ENCODE peak calls at places on chromosomes 6 and 20, in four cellular contexts. One of them, this sample, is unnamed.

GRCh38 chr6:168164462-168165061 is 85.5 kb upstream of the FRMD1 start:
- DNase-seq in brain microvascular endothelial cell: no peak
- DNase-seq in psoas muscle: no peak
- DNase-seq in neuronal stem cell: no peak
- DNase-seq in this sample: no peak

GRCh38 chr6:150048099-150048498 is 20.8 kb downstream of the ULBP3 start:
- DNase-seq in brain microvascular endothelial cell: no peak
- DNase-seq in psoas muscle: no peak
- DNase-seq in neuronal stem cell: no peak
- DNase-seq in this sample: no peak

GRCh38 chr20:38454556-38455473 is 17.8 kb upstream of the RALGAPB start:
- DNase-seq in brain microvascular endothelial cell: no peak
- DNase-seq in psoas muscle: no peak
- DNase-seq in neuronal stem cell: no peak
- DNase-seq in this sample: no peak

GRCh38 chr6:112223070-112223861 is 31.1 kb downstream of the LAMA4 start:
- DNase-seq in brain microvascular endothelial cell: peak; percentile 59
- DNase-seq in psoas muscle: no peak
- DNase-seq in neuronal stem cell: no peak
- DNase-seq in this sample: no peak

GRCh38 chr6:83065511-83066192 is at the start of gene UBE3D:
- DNase-seq in brain microvascular endothelial cell: peak; percentile 66
- DNase-seq in psoas muscle: peak; percentile 95
- DNase-seq in neuronal stem cell: peak; percentile 85
- DNase-seq in this sample: peak; percentile 56

GRCh38 chr6:27138837-27139752 is 108.4 kb upstream of the PRSS16 start:
- DNase-seq in brain microvascular endothelial cell: peak; percentile 9
- DNase-seq in psoas muscle: peak; percentile 60
- DNase-seq in neuronal stem cell: peak; percentile 72
- DNase-seq in this sample: no peak

GRCh38 chr6:93424303-93425064 is 5.1 kb upstream of the EPHA7 start:
- DNase-seq in brain microvascular endothelial cell: no peak
- DNase-seq in psoas muscle: no peak
- DNase-seq in neuronal stem cell: no peak
- DNase-seq in this sample: peak; percentile 19

GRCh38 chr6:36596359-36596758 is 2.2 kb downstream of the SRSF3 start:
- DNase-seq in brain microvascular endothelial cell: no peak
- DNase-seq in psoas muscle: no peak
- DNase-seq in neuronal stem cell: no peak
- DNase-seq in this sample: no peak

GRCh38 chr6:35485402-35485877 is 11.4 kb downstream of the TEAD3 start:
- DNase-seq in brain microvascular endothelial cell: no peak
- DNase-seq in psoas muscle: peak; percentile 46
- DNase-seq in neuronal stem cell: peak; percentile 67
- DNase-seq in this sample: peak; percentile 54

GRCh38 chr6:127148511-127148910 is 30.0 kb downstream of the RSPO3 start:
- DNase-seq in brain microvascular endothelial cell: no peak
- DNase-seq in psoas muscle: peak; percentile 50
- DNase-seq in neuronal stem cell: no peak
- DNase-seq in this sample: no peak

GRCh38 chr6:75334266-75335040 is 49.9 kb upstream of the TMEM30A start:
- DNase-seq in brain microvascular endothelial cell: peak; percentile 49
- DNase-seq in psoas muscle: no peak
- DNase-seq in neuronal stem cell: peak; percentile 90
- DNase-seq in this sample: peak; percentile 88

GRCh38 chr6:63214816-63215215 is 3.5 kb downstream of the FKBP1C start:
- DNase-seq in brain microvascular endothelial cell: no peak
- DNase-seq in psoas muscle: no peak
- DNase-seq in neuronal stem cell: no peak
- DNase-seq in this sample: no peak

GRCh38 chr6:13400772-13401171 is 72.4 kb upstream of the TBC1D7 start:
- DNase-seq in brain microvascular endothelial cell: no peak
- DNase-seq in psoas muscle: no peak
- DNase-seq in neuronal stem cell: no peak
- DNase-seq in this sample: peak; percentile 48

GRCh38 chr20:44006578-44006977 is 91.9 kb downstream of the TOX2 start:
- DNase-seq in brain microvascular endothelial cell: no peak
- DNase-seq in psoas muscle: no peak
- DNase-seq in neuronal stem cell: no peak
- DNase-seq in this sample: no peak

GRCh38 chr6:158751192-158751591 is 68.0 kb downstream of the EZR start:
- DNase-seq in brain microvascular endothelial cell: no peak
- DNase-seq in psoas muscle: no peak
- DNase-seq in neuronal stem cell: no peak
- DNase-seq in this sample: no peak

GRCh38 chr20:23145281-23145700 is 59.2 kb upstream of the CD93 start:
- DNase-seq in brain microvascular endothelial cell: peak; percentile 52
- DNase-seq in psoas muscle: peak; percentile 89
- DNase-seq in neuronal stem cell: no peak
- DNase-seq in this sample: peak; percentile 33

GRCh38 chr6:97060254-97060653 is 135.7 kb downstream of the KLHL32 start:
- DNase-seq in brain microvascular endothelial cell: no peak
- DNase-seq in psoas muscle: no peak
- DNase-seq in neuronal stem cell: no peak
- DNase-seq in this sample: no peak

GRCh38 chr6:170173416-170173990 is 117.4 kb downstream of the DLL1 start:
- DNase-seq in brain microvascular endothelial cell: no peak
- DNase-seq in psoas muscle: peak; percentile 44
- DNase-seq in neuronal stem cell: no peak
- DNase-seq in this sample: no peak

GRCh38 chr20:1341561-1342265 is 12.8 kb upstream of the SDCBP2 start:
- DNase-seq in brain microvascular endothelial cell: peak; percentile 70
- DNase-seq in psoas muscle: no peak
- DNase-seq in neuronal stem cell: no peak
- DNase-seq in this sample: no peak

GRCh38 chr6:159093608-159094443 is 49.0 kb upstream of the TAGAP start:
- DNase-seq in brain microvascular endothelial cell: no peak
- DNase-seq in psoas muscle: no peak
- DNase-seq in neuronal stem cell: no peak
- DNase-seq in this sample: no peak

GRCh38 chr6:47483516-47483852 is 5.9 kb downstream of the CD2AP start:
- DNase-seq in brain microvascular endothelial cell: no peak
- DNase-seq in psoas muscle: no peak
- DNase-seq in neuronal stem cell: no peak
- DNase-seq in this sample: no peak

GRCh38 chr20:24340933-24341332 is 128.5 kb upstream of the SYNDIG1 start:
- DNase-seq in brain microvascular endothelial cell: no peak
- DNase-seq in psoas muscle: no peak
- DNase-seq in neuronal stem cell: no peak
- DNase-seq in this sample: peak; percentile 93

GRCh38 chr6:136657629-136658028 is 107.4 kb upstream of the MAP7 start:
- DNase-seq in brain microvascular endothelial cell: peak; percentile 54
- DNase-seq in psoas muscle: no peak
- DNase-seq in neuronal stem cell: no peak
- DNase-seq in this sample: peak; percentile 19

GRCh38 chr20:14830466-14830865 is 493.1 kb upstream of the FLRT3 start:
- DNase-seq in brain microvascular endothelial cell: no peak
- DNase-seq in psoas muscle: no peak
- DNase-seq in neuronal stem cell: no peak
- DNase-seq in this sample: peak; percentile 12

GRCh38 chr20:10848810-10849370 is 175.1 kb upstream of the JAG1 start:
- DNase-seq in brain microvascular endothelial cell: peak; percentile 92
- DNase-seq in psoas muscle: no peak
- DNase-seq in neuronal stem cell: peak; percentile 24
- DNase-seq in this sample: peak; percentile 90

GRCh38 chr6:144181639-144182038 is 31.3 kb downstream of the STX11 start:
- DNase-seq in brain microvascular endothelial cell: no peak
- DNase-seq in psoas muscle: no peak
- DNase-seq in neuronal stem cell: no peak
- DNase-seq in this sample: no peak

GRCh38 chr20:37389844-37390275 is 43.9 kb downstream of the SRC start:
- DNase-seq in brain microvascular endothelial cell: no peak
- DNase-seq in psoas muscle: peak; percentile 34
- DNase-seq in neuronal stem cell: no peak
- DNase-seq in this sample: no peak

GRCh38 chr20:9179193-9179802 is 110.4 kb downstream of the PLCB4 start:
- DNase-seq in brain microvascular endothelial cell: peak; percentile 24
- DNase-seq in psoas muscle: no peak
- DNase-seq in neuronal stem cell: no peak
- DNase-seq in this sample: peak; percentile 71

GRCh38 chr6:21019614-21020013 is 485.4 kb downstream of the CDKAL1 start:
- DNase-seq in brain microvascular endothelial cell: no peak
- DNase-seq in psoas muscle: no peak
- DNase-seq in neuronal stem cell: no peak
- DNase-seq in this sample: peak; percentile 20

GRCh38 chr20:17661121-17661744 is 20.8 kb downstream of the RRBP1 start:
- DNase-seq in brain microvascular endothelial cell: no peak
- DNase-seq in psoas muscle: no peak
- DNase-seq in neuronal stem cell: no peak
- DNase-seq in this sample: no peak

GRCh38 chr20:64077094-64077493 is 2.2 kb downstream of the RGS19 start:
- DNase-seq in brain microvascular endothelial cell: no peak
- DNase-seq in psoas muscle: no peak
- DNase-seq in neuronal stem cell: no peak
- DNase-seq in this sample: no peak

GRCh38 chr20:64077876-64078551 is 1.3 kb downstream of the RGS19 start:
- DNase-seq in brain microvascular endothelial cell: no peak
- DNase-seq in psoas muscle: no peak
- DNase-seq in neuronal stem cell: no peak
- DNase-seq in this sample: no peak

GRCh38 chr20:64076061-64076997 is 3.0 kb downstream of the RGS19 start:
- DNase-seq in brain microvascular endothelial cell: no peak
- DNase-seq in psoas muscle: no peak
- DNase-seq in neuronal stem cell: no peak
- DNase-seq in this sample: no peak

GRCh38 chr20:64078934-64079272 is 415 bp downstream of the RGS19 start:
- DNase-seq in brain microvascular endothelial cell: no peak
- DNase-seq in psoas muscle: no peak
- DNase-seq in neuronal stem cell: no peak
- DNase-seq in this sample: no peak

DNA sequence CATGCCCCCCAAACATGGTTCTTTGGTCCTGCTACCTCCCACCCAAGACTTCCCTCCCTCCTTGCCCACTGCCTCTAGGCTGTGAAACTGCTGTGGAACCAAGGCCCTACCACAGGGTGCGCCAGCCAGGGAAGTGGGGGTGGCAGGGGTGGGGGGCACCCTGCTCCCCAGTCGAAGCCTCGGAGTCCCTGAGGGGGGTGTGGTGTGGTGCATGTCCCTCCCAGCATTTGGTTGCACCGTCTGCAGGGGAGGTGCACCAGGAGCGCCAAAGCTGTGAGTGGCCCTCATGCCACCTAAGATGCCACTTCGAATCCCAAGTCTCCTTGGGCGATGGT is 1.8 kb downstream of the RGS19 start:
- DNase-seq in brain microvascular endothelial cell: no peak
- DNase-seq in psoas muscle: no peak
- DNase-seq in neuronal stem cell: no peak
- DNase-seq in this sample: no peak
- H3K4me3 ChIP-seq in brain microvascular endothelial cell: no peak overlapping the region
- H3K4me3 ChIP-seq in psoas muscle: peak overlapping the region; percentile 76
- H3K4me3 ChIP-seq in neuronal stem cell: no peak overlapping the region
- H3K4me3 ChIP-seq in this sample: no peak overlapping the region

GRCh38 chr20:62137478-62138203 is 5.6 kb downstream of the PSMA7 start:
- DNase-seq in brain microvascular endothelial cell: no peak
- DNase-seq in psoas muscle: peak; percentile 51
- DNase-seq in neuronal stem cell: no peak
- DNase-seq in this sample: no peak
- H3K36me3 ChIP-seq in brain microvascular endothelial cell: peaks cover 66% of the 10 kb centered on the region
- H3K36me3 ChIP-seq in psoas muscle: peaks cover 19% of the 10 kb centered on the region
- H3K36me3 ChIP-seq in neuronal stem cell: peaks cover 92% of the 10 kb centered on the region
- H3K36me3 ChIP-seq in this sample: peaks cover 48% of the 10 kb centered on the region

GRCh38 chr6:122482750-122483080 is 11.1 kb upstream of the SERINC1 start:
- DNase-seq in brain microvascular endothelial cell: no peak
- DNase-seq in psoas muscle: no peak
- DNase-seq in neuronal stem cell: no peak
- DNase-seq in this sample: no peak
- H3K4me3 ChIP-seq in brain microvascular endothelial cell: no peak overlapping the region
- H3K4me3 ChIP-seq in psoas muscle: no peak overlapping the region
- H3K4me3 ChIP-seq in neuronal stem cell: peak overlapping the region; percentile 27
- H3K4me3 ChIP-seq in this sample: no peak overlapping the region

GRCh38 chr20:53072923-53073579 is 100.9 kb downstream of the TSHZ2 start:
- DNase-seq in brain microvascular endothelial cell: no peak
- DNase-seq in psoas muscle: no peak
- DNase-seq in neuronal stem cell: no peak
- DNase-seq in this sample: no peak
- H3K36me3 ChIP-seq in brain microvascular endothelial cell: no peaks in the 10 kb centered on the region
- H3K36me3 ChIP-seq in psoas muscle: no peaks in the 10 kb centered on the region
- H3K36me3 ChIP-seq in neuronal stem cell: no peaks in the 10 kb centered on the region
- H3K36me3 ChIP-seq in this sample: no peaks in the 10 kb centered on the region

This sample was measured in bronchial epithelial cell.